ENCODE peak calls at places on chromosomes 1 and 21, in seven cellular contexts. X, N, T, P, S, D and H are unnamed samples.

GRCh38 chr1:212791261-212791675 is 309 bp downstream of the NSL1 start:
- DNase-seq in X (no peak), N (peak; percentile 76), T (no peak), P (no peak), S (peak; percentile 66), D (no peak), H (peak; percentile 36)

GRCh38 chr1:166489670-166490436 is 323.1 kb upstream of the FAM78B start:
- DNase-seq in X (peak; percentile 19), N (peak; percentile 2), T (no peak), P (no peak), S (no peak), D (no peak), H (no peak)

GRCh38 chr1:161119017-161119378 is 1.1 kb downstream of the NIT1 start:
- DNase-seq in X (no peak), N (no peak), T (no peak), P (no peak), S (no peak), D (no peak), H (no peak)

GRCh38 chr1:48061162-48062136 is 64.3 kb upstream of the TRABD2B start:
- DNase-seq in X (peak; percentile 62), N (peak; percentile 62), T (peak; percentile 84), P (peak; percentile 80), S (no peak), D (peak; percentile 68), H (no peak)

GRCh38 chr1:195195423-195196057 is 1412.7 kb downstream of the KCNT2 start:
- DNase-seq in X (no peak), N (no peak), T (no peak), P (no peak), S (no peak), D (no peak), H (no peak)

GRCh38 chr21:17651526-17651925 is 38.8 kb upstream of the BTG3 start:
- DNase-seq in X (no peak), N (no peak), T (no peak), P (no peak), S (no peak), D (no peak), H (no peak)

GRCh38 chr1:228957535-228957934 is 222.3 kb downstream of the RHOU start:
- DNase-seq in X (no peak), N (no peak), T (no peak), P (no peak), S (no peak), D (no peak), H (no peak)

GRCh38 chr1:147579532-147580199 is 38.4 kb downstream of the BCL9 start:
- DNase-seq in X (peak; percentile 72), N (no peak), T (no peak), P (no peak), S (no peak), D (peak; percentile 7), H (peak; percentile 73)

GRCh38 chr21:45505416-45506021 is 36.7 kb downstream of the SLC19A1 start:
- DNase-seq in X (no peak), N (no peak), T (no peak), P (no peak), S (no peak), D (no peak), H (no peak)

GRCh38 chr1:161071886-161072371 is 2.2 kb upstream of the ARHGAP30 start:
- DNase-seq in X (peak; percentile 71), N (peak; percentile 64), T (peak; percentile 76), P (peak; percentile 77), S (no peak), D (peak; percentile 48), H (peak; percentile 14)

GRCh38 chr21:34243562-34243961 is 120.2 kb upstream of the KCNE2 start:
- DNase-seq in X (peak; percentile 8), N (peak; percentile 26), T (peak; percentile 51), P (no peak), S (no peak), D (peak; percentile 4), H (no peak)

GRCh38 chr1:246931549-246932365 is at the start of gene AHCTF1:
- DNase-seq in X (peak; percentile 97), N (peak; percentile 94), T (peak; percentile 99), P (peak; percentile 94), S (peak; percentile 91), D (peak; percentile 95), H (peak; percentile 95)

GRCh38 chr1:43436371-43436770 is 17.4 kb downstream of the HYI start:
- DNase-seq in X (no peak), N (no peak), T (no peak), P (no peak), S (no peak), D (no peak), H (no peak)

GRCh38 chr1:22309572-22309971 is 142.1 kb upstream of the ZBTB40 start:
- DNase-seq in X (no peak), N (no peak), T (no peak), P (no peak), S (no peak), D (no peak), H (no peak)

GRCh38 chr1:244052011-244052727 is 1.1 kb downstream of the ZBTB18 start:
- DNase-seq in X (no peak), N (no peak), T (no peak), P (no peak), S (no peak), D (no peak), H (no peak)

GRCh38 chr1:204286841-204287387 is 72.8 kb downstream of the PLEKHA6 start:
- DNase-seq in X (peak; percentile 52), N (no peak), T (peak; percentile 51), P (no peak), S (no peak), D (no peak), H (no peak)

GRCh38 chr1:9711466-9712020 is 60.0 kb downstream of the PIK3CD start:
- DNase-seq in X (no peak), N (no peak), T (no peak), P (no peak), S (no peak), D (no peak), H (no peak)

GRCh38 chr21:44950351-44950750 is 10.5 kb downstream of the SLX9 start:
- DNase-seq in X (no peak), N (no peak), T (no peak), P (no peak), S (no peak), D (no peak), H (no peak)

GRCh38 chr1:178713270-178713669 is 11.8 kb upstream of the RALGPS2 start:
- DNase-seq in X (no peak), N (no peak), T (no peak), P (no peak), S (no peak), D (no peak), H (no peak)

GRCh38 chr1:224587051-224587450 is 29.1 kb upstream of the CNIH3 start:
- DNase-seq in X (no peak), N (no peak), T (no peak), P (no peak), S (no peak), D (no peak), H (no peak)

GRCh38 chr1:85330206-85330605 is 53.8 kb upstream of the BCL10 start:
- DNase-seq in X (peak; percentile 54), N (peak; percentile 68), T (no peak), P (no peak), S (peak; percentile 83), D (no peak), H (peak; percentile 71)

GRCh38 chr1:202343652-202344349 is 2.1 kb upstream of the UBE2T start:
- DNase-seq in X (peak; percentile 21), N (peak; percentile 59), T (peak; percentile 70), P (no peak), S (no peak), D (no peak), H (no peak)

GRCh38 chr1:47333922-47334764 is 553 bp downstream of the CMPK1 start:
- DNase-seq in X (peak; percentile 81), N (peak; percentile 83), T (peak; percentile 92), P (peak; percentile 82), S (no peak), D (peak; percentile 77), H (peak; percentile 45)

GRCh38 chr1:241274693-241275092 is 82.3 kb downstream of the RGS7 start:
- DNase-seq in X (no peak), N (no peak), T (no peak), P (no peak), S (no peak), D (no peak), H (no peak)

DNA sequence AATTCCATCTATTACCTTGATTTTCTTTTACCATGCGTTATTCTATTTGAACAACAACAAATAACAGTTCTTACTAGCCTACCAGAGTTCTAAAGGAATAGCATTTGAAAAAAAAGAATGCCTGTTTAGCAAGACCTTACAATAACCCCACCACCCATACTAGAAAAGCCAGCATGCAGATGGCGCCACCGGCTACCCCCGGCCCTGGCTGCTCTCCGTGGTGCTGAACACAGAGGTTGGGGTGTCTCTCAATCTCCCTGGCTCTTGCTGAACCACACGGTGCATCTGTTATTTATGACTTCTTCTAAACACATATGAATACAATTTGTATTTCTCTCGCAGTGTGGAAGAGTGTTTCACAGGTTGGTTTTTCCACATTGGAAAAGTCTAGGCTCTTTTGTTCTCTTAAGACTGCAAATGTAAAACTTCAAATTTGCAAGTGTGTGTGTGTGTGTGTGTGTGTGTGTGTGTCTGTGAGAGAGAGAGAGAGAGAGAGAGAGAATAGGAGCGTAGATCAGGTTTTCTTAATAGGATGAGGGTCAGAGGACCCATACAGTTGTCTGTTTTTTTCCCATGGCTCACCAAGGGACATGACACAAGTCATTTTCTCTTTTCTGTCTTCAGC is 13.6 kb downstream of the GRIK3 start:
- DNase-seq in X (peak; percentile 18), N (peak; percentile 22), T (peak; percentile 85), P (no peak), S (no peak), D (peak; percentile 91), H (no peak)
- TF ChIP-seq CTCF in X (no peak), N (no peak), T (peak; percentile 2), P (no peak), S (no peak), D (no peak), H (no peak)

GRCh38 chr1:6260961-6261614 is at the start of gene GPR153:
- DNase-seq in X (peak; percentile 35), N (no peak), T (peak; percentile 77), P (no peak), S (no peak), D (peak; percentile 66), H (no peak)
- TF ChIP-seq CTCF in X (no peak), N (no peak), T (no peak), P (no peak), S (no peak), D (no peak), H (no peak)

DNA sequence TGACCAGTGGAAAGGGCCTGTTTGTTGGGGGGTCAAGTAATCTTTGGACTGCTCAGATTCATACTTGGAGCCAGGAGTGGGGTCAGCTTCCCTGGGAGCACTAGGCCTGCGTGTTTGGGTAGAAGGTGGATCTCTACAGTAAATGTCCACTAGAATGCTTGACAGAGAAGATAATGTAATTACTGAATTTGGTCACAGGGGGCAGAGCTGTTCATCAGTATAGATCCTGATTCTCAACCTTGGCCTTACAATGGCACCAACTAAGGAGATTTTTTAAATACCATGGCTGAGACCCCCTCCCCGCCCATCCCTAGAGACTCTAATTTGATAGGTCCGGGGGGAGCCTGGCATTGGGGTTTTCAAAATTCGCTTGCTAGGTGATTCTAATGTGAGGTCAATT is 217.5 kb upstream of the PLXNA2 start:
- DNase-seq in X (no peak), N (peak; percentile 8), T (no peak), P (no peak), S (no peak), D (no peak), H (no peak)
- TF ChIP-seq CTCF in X (peak; percentile 33), N (no peak), T (no peak), P (no peak), S (no peak), D (peak; percentile 15), H (peak; percentile 2)

DNA sequence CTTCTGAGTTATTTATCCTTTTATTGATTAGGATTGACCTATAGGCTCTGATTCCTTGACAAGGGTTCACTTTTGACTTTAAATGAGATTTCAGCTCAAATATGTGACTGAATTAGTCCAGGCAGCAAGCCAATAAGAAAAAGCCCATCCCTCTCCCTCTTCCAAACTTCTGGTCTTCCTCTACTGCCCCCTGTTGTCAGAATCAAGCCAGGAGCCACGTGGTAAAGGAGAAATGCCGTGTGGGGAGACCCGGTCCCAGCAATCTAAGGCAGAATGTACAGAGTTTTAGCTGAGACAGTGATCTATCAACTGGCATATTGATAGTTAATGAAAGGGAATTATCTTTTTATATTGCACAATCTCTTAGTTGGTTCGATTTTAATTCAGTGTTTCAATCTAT is 5.2 kb downstream of the ADAMTS5 start:
- DNase-seq in X (no peak), N (no peak), T (no peak), P (no peak), S (no peak), D (no peak), H (no peak)
- TF ChIP-seq CTCF in X (no peak), N (no peak), T (peak; percentile 16), P (no peak), S (no peak), D (peak; percentile 27), H (peak; percentile 19)